ENCODE peak calls at places on chromosomes 5 and 9, in ten cellular contexts. P is IMR-90, C is gastrocnemius medialis, U is prostate gland, I is heart left ventricle, Z is body of pancreas, O is HepG2, V is A549, Q is suprapubic skin, M is upper lobe of left lung. Y is an unnamed sample.

GRCh38 chr5:149887622-149888183 is 56.9 kb downstream of the PDE6A start:
- DNase-seq in P (peak), C (no peak), U (no peak), I (no peak), Z (no peak), O (peak), V (no peak), Q (no peak), M (no peak), Y (peak)

GRCh38 chr5:103886826-103887225 is 324.2 kb upstream of the NUDT12 start:
- DNase-seq in P (no peak), C (no peak), U (no peak), I (no peak), Z (no peak), O (no peak), V (no peak), Q (no peak), M (no peak), Y (no peak)

GRCh38 chr9:38362912-38363588 is 29.5 kb upstream of the ALDH1B1 start:
- DNase-seq in P (peak), C (no peak), U (peak), I (no peak), Z (peak), O (peak), V (peak), Q (peak), M (peak), Y (peak)

GRCh38 chr5:79093762-79094161 is 17.8 kb upstream of the BHMT start:
- DNase-seq in P (no peak), C (no peak), U (no peak), I (no peak), Z (no peak), O (peak), V (no peak), Q (no peak), M (no peak), Y (no peak)

GRCh38 chr5:147734839-147735238 is 47.7 kb downstream of the JAKMIP2 start:
- DNase-seq in P (no peak), C (no peak), U (no peak), I (no peak), Z (no peak), O (no peak), V (no peak), Q (no peak), M (no peak), Y (no peak)

GRCh38 chr5:157471709-157472108 is 11.7 kb downstream of the NIPAL4 start:
- DNase-seq in P (peak), C (no peak), U (no peak), I (no peak), Z (no peak), O (peak), V (peak), Q (no peak), M (no peak), Y (no peak)

GRCh38 chr5:110973510-110973909 is 98.0 kb upstream of the TSLP start:
- DNase-seq in P (no peak), C (no peak), U (no peak), I (no peak), Z (no peak), O (no peak), V (no peak), Q (no peak), M (no peak), Y (no peak)

GRCh38 chr5:133907075-133907474 is 61.4 kb downstream of the C5orf15 start:
- DNase-seq in P (no peak), C (no peak), U (no peak), I (peak), Z (peak), O (no peak), V (no peak), Q (no peak), M (no peak), Y (no peak)

GRCh38 chr5:73274870-73275756 is 102.1 kb downstream of the TMEM174 start:
- DNase-seq in P (peak), C (peak), U (peak), I (no peak), Z (no peak), O (no peak), V (no peak), Q (peak), M (no peak), Y (peak)

GRCh38 chr5:111976705-111977104 is 219.7 kb upstream of the NREP start:
- DNase-seq in P (peak), C (no peak), U (no peak), I (no peak), Z (no peak), O (no peak), V (no peak), Q (no peak), M (no peak), Y (no peak)

GRCh38 chr5:67341478-67341877 is 144.9 kb upstream of the CD180 start:
- DNase-seq in P (no peak), C (no peak), U (no peak), I (no peak), Z (no peak), O (no peak), V (no peak), Q (no peak), M (no peak), Y (no peak)

GRCh38 chr9:112671256-112671655 is 46.7 kb downstream of the INIP start:
- DNase-seq in P (no peak), C (no peak), U (no peak), I (no peak), Z (no peak), O (no peak), V (no peak), Q (no peak), M (no peak), Y (no peak)

GRCh38 chr5:172137046-172137445 is 51.0 kb downstream of the STK10 start:
- DNase-seq in P (no peak), C (no peak), U (no peak), I (no peak), Z (no peak), O (no peak), V (no peak), Q (no peak), M (no peak), Y (no peak)

GRCh38 chr9:35563791-35564197 is 41.3 kb upstream of the TESK1 start:
- DNase-seq in P (no peak), C (peak), U (no peak), I (no peak), Z (peak), O (peak), V (no peak), Q (no peak), M (no peak), Y (peak)

GRCh38 chr5:57383093-57383861 is 99.3 kb downstream of the ACTBL2 start:
- DNase-seq in P (peak), C (no peak), U (no peak), I (no peak), Z (no peak), O (peak), V (peak), Q (no peak), M (no peak), Y (no peak)

GRCh38 chr9:95055851-95056551 is 261.5 kb downstream of the FANCC start:
- DNase-seq in P (peak), C (peak), U (no peak), I (no peak), Z (no peak), O (no peak), V (no peak), Q (no peak), M (no peak), Y (no peak)

GRCh38 chr5:138212828-138213160 is 329 bp downstream of the CDC23 start:
- DNase-seq in P (peak), C (peak), U (no peak), I (peak), Z (no peak), O (no peak), V (peak), Q (peak), M (peak), Y (no peak)

GRCh38 chr9:35570709-35571108 is 34.4 kb upstream of the TESK1 start:
- DNase-seq in P (no peak), C (no peak), U (no peak), I (no peak), Z (no peak), O (no peak), V (no peak), Q (no peak), M (no peak), Y (no peak)

GRCh38 chr9:71697882-71698281 is 70.4 kb downstream of the CEMIP2 start:
- DNase-seq in P (no peak), C (no peak), U (no peak), I (no peak), Z (no peak), O (no peak), V (no peak), Q (no peak), M (no peak), Y (no peak)

GRCh38 chr5:142841511-142842255 is 71.5 kb downstream of the ARHGAP26 start:
- DNase-seq in P (peak), C (peak), U (no peak), I (peak), Z (no peak), O (no peak), V (no peak), Q (no peak), M (no peak), Y (no peak)

GRCh38 chr5:150615141-150615699 is 25.2 kb upstream of the SYNPO start:
- DNase-seq in P (peak), C (no peak), U (peak), I (peak), Z (peak), O (no peak), V (no peak), Q (no peak), M (no peak), Y (peak)

GRCh38 chr9:93126825-93127368 is 7.2 kb downstream of the NINJ1 start:
- DNase-seq in P (no peak), C (peak), U (peak), I (peak), Z (peak), O (peak), V (no peak), Q (peak), M (no peak), Y (peak)

DNA sequence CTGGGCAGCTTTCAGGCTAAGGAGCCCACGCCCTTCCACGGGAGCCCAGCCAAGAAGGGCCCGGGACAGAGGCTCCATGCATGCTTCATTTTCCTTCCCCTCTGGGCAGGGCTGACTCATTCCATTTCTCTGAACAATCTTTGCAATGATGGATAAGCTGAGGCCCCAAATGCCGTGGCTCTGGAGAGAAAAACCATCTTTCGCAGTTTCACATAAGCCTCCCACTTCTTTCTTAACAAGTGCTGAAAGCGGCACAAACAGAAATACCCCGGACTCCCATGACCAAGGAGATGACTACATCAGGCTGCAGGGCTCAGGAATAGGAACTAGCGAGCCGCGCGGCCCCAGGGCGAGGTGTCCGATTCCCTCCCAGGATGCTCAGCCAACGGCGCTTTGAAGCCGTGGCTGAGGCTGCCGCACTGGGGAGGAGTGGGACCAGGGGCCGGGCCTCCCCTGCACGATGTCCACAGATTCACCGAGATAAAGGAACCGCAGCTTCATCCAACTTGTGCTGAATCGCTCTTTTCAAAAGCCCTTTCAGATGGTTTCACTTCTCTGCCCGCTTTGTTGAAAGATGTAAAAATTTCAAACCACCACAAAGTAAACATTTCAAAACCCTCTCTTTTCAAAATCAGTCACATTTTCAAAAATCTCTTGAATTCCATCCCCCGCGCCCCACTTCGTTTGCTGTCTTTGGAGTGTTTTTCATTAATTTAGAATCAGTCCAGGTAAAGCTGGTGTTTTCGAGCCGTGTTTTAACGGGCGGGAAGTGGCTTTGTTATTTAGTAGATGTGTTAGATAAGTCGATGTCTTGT is 96.6 kb upstream of the LMX1B start:
- DNase-seq in P (peak), C (no peak), U (no peak), I (peak), Z (no peak), O (peak), V (peak), Q (peak), M (peak), Y (peak)
- TF ChIP-seq POLR2A in P (no peak), C (no peak), U (no peak), I (no peak), Z (no peak), O (no peak), V (no peak), Q (no peak), M (no peak), Y (no peak)

GRCh38 chr9:121376214-121376830 is 6.3 kb upstream of the STOM start:
- DNase-seq in P (peak), C (no peak), U (no peak), I (no peak), Z (no peak), O (no peak), V (no peak), Q (no peak), M (no peak), Y (no peak)
- TF ChIP-seq CTCF in P (peak), C (peak), U (peak), I (peak), Z (peak), O (no peak), V (peak), Q (no peak), M (peak), Y (peak)

DNA sequence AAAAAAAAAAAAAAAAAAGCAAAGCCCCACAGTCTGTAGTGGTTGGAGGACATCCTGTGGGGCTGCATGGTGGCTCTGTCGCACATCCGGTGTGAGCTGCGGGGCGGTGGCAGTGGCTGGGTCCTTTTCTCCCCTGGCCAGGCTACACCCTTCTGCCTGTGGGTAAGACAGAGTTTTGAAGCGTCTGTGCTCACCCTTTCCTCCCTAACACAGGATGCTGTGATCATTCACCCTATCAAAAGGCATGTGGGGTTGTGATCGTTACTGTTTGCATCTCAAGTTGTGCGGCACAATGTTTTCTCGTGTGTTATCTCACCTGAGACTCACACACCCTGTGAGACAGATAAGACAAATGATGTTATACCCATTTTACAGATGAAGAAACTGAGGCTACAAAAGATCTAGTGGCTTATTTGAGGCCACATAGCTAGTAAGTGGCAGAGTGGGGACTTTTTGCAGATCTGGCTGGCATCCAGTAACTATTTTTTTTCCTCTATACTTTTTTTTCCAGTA is 17.5 kb downstream of the IRF1 start:
- DNase-seq in P (no peak), C (no peak), U (no peak), I (peak), Z (no peak), O (no peak), V (no peak), Q (no peak), M (peak), Y (no peak)
- TF ChIP-seq POLR2A in P (no peak), C (no peak), U (no peak), I (no peak), Z (no peak), O (no peak), V (no peak), Q (no peak), M (no peak), Y (no peak)

DNA sequence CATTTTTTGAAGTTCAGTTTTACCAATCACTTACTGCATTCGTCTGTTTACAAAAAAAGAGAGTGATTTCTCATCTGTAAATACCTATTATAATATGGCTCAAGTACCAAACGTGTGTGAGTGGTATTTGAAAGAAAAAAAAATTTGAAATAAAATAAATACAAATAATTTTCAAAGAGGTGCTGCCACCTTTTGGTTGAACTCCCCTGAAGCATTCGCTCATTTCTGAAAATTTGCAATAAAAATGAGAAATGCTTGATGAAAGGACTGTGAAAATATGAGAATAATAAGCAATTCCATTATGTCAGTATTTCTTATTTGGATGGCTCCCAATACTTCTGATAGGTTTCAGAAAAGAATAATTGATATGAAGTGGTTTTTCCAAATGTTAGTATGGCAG is 409.9 kb downstream of the CTNND2 start:
- DNase-seq in P (no peak), C (no peak), U (no peak), I (no peak), Z (no peak), O (no peak), V (no peak), Q (no peak), M (no peak), Y (no peak)
- TF ChIP-seq CTCF in P (peak), C (no peak), U (peak), I (peak), Z (no peak), O (no peak), V (peak), Q (no peak), M (no peak), Y (no peak)

GRCh38 chr5:1515311-1515920 is 8.3 kb downstream of the LPCAT1 start:
- DNase-seq in P (no peak), C (peak), U (no peak), I (peak), Z (peak), O (no peak), V (no peak), Q (no peak), M (peak), Y (peak)
- TF ChIP-seq POLR2A in P (no peak), C (no peak), U (no peak), I (no peak), Z (no peak), O (no peak), V (no peak), Q (no peak), M (no peak), Y (no peak)

GRCh38 chr9:135093111-135093510 is 5.6 kb downstream of the OLFM1 start:
- DNase-seq in P (no peak), C (no peak), U (no peak), I (no peak), Z (no peak), O (no peak), V (no peak), Q (no peak), M (no peak), Y (no peak)

GRCh38 chr9:135098400-135099105 is 11.1 kb downstream of the OLFM1 start:
- DNase-seq in P (no peak), C (no peak), U (no peak), I (peak), Z (peak), O (no peak), V (no peak), Q (no peak), M (no peak), Y (peak)

GRCh38 chr9:135096408-135096885 is 9.0 kb downstream of the OLFM1 start:
- DNase-seq in P (no peak), C (no peak), U (no peak), I (peak), Z (no peak), O (no peak), V (no peak), Q (no peak), M (no peak), Y (no peak)

GRCh38 chr9:135093911-135094584 is 6.6 kb downstream of the OLFM1 start:
- DNase-seq in P (no peak), C (no peak), U (no peak), I (no peak), Z (no peak), O (no peak), V (no peak), Q (no peak), M (no peak), Y (no peak)

GRCh38 chr9:135095470-135096407 is 8.3 kb downstream of the OLFM1 start:
- DNase-seq in P (no peak), C (no peak), U (no peak), I (no peak), Z (no peak), O (no peak), V (no peak), Q (no peak), M (no peak), Y (no peak)
- TF ChIP-seq CTCF in P (no peak), C (no peak), U (no peak), I (no peak), Z (no peak), O (no peak), V (no peak), Q (no peak), M (no peak), Y (no peak)